ENCODE peak calls at places on chromosomes 16 and 17, in five cellular contexts. E is H9, B is GM23338, F is ascending aorta, D is transverse colon. Z is an unnamed sample. For H3K4me1, the result is how much of the 10 kb centered on the place peaks cover.

GRCh38 chr17:19238167-19238505 is 970 bp downstream of the EPN2 start:
- DNase-seq in E (peak), B (peak), F (no peak), D (peak), Z (peak)

GRCh38 chr16:1281517-1281916 is 25.6 kb downstream of the TPSD1 start:
- DNase-seq in B (no peak), E (no peak), D (no peak), F (no peak), Z (no peak)

GRCh38 chr16:55349867-55350266 is 25.9 kb downstream of the IRX6 start:
- DNase-seq in E (no peak), D (no peak), F (no peak), B (no peak), Z (no peak)

GRCh38 chr17:17868637-17869522 is 32.1 kb upstream of the SREBF1 start:
- DNase-seq in D (no peak), F (no peak), E (peak), B (peak), Z (no peak)

GRCh38 chr17:33469911-33470310 is 176.8 kb upstream of the ASIC2 start:
- DNase-seq in B (no peak), F (no peak), E (no peak), D (peak), Z (peak)

GRCh38 chr17:14107889-14108288 is 38.6 kb downstream of the COX10 start:
- DNase-seq in E (no peak), F (no peak), B (no peak), D (no peak), Z (no peak)

GRCh38 chr17:21425736-21426135 is 49.6 kb downstream of the KCNJ12 start:
- DNase-seq in D (no peak), E (peak), F (no peak), B (no peak), Z (no peak)

GRCh38 chr17:57553525-57553924 is 191.6 kb downstream of the CCDC182 start:
- DNase-seq in F (no peak), B (no peak), D (no peak), E (no peak), Z (no peak)

GRCh38 chr17:7593296-7593695 is 3.4 kb upstream of the SOX15 start:
- DNase-seq in B (no peak), D (no peak), E (no peak), F (no peak), Z (no peak)

GRCh38 chr16:4612474-4612931 is 2.2 kb downstream of the UBALD1 start:
- DNase-seq in E (peak), B (peak), F (no peak), D (no peak), Z (no peak)

GRCh38 chr17:83194189-83194565 is 114.8 kb downstream of the METRNL start:
- DNase-seq in E (no peak), F (peak), D (peak), B (no peak), Z (no peak)

GRCh38 chr17:78133179-78133951 is 2.8 kb downstream of the TMC8 start:
- DNase-seq in F (no peak), E (no peak), B (no peak), D (no peak), Z (no peak)

GRCh38 chr17:35731239-35731931 is at the start of gene RASL10B:
- DNase-seq in D (peak), F (no peak), E (peak), B (peak), Z (peak)

GRCh38 chr16:79625738-79626137 is 25.2 kb upstream of the MAF start:
- DNase-seq in F (no peak), E (no peak), D (no peak), B (no peak), Z (no peak)

GRCh38 chr16:14462811-14463210 is 167.2 kb downstream of the PARN start:
- DNase-seq in D (no peak), F (no peak), E (no peak), B (no peak), Z (no peak)

GRCh38 chr17:40515491-40516041 is 14.1 kb upstream of the TNS4 start:
- DNase-seq in B (no peak), E (no peak), D (no peak), F (no peak), Z (no peak)

GRCh38 chr16:2475413-2476344 is 752 bp downstream of the TBC1D24 start:
- DNase-seq in F (no peak), E (peak), D (peak), B (peak), Z (peak)

GRCh38 chr16:57266531-57267268 is 17.8 kb downstream of the PLLP start:
- DNase-seq in D (no peak), B (no peak), F (no peak), E (no peak), Z (peak)

GRCh38 chr17:80796430-80796861 is 195.2 kb upstream of the CHMP6 start:
- DNase-seq in D (peak), B (no peak), F (no peak), E (no peak), Z (no peak)

GRCh38 chr17:78991906-78992532 is 12.3 kb upstream of the LGALS3BP start:
- DNase-seq in F (no peak), D (peak), E (no peak), B (no peak), Z (no peak)

DNA sequence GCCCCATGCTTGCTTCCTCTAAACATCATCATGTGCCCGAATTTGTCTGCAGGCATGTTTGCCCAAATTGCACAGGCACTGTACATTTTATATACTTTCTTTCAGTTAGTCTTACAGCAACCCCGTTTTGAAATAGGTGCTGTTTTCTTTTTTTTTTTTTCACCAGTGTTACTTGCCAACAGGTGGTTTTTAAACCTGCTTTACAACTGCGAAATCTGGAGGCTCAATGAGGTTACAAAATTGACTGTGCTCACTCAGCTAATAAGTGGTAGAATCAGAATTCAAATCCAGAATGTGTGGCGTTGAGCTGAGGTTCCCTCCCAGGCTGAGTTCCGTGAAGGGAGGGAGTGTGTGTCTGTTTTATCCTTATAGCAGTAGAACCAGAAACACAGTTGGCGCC is 5.8 kb downstream of the PLA2G15 start:
- DNase-seq in E (no peak), D (no peak), B (no peak), F (no peak), Z (no peak)
- H3K4me1 ChIP-seq in E (under half), D (under half), B (under half), F (under half), Z (under half)

GRCh38 chr17:12022310-12022709 is 1.6 kb downstream of the MAP2K4 start:
- DNase-seq in F (no peak), B (no peak), D (no peak), E (no peak), Z (no peak)
- H3K4me1 ChIP-seq in F (under half), B (half or more), D (under half), E (under half), Z (half or more)

GRCh38 chr16:82629441-82630027 is 2.8 kb downstream of the CDH13 start:
- DNase-seq in E (no peak), D (no peak), B (peak), F (no peak), Z (no peak)
- H3K4me1 ChIP-seq in E (under half), D (under half), B (under half), F (under half), Z (under half)

GRCh38 chr16:15827709-15828343 is 29.0 kb downstream of the MYH11 start:
- DNase-seq in E (no peak), B (no peak), F (no peak), D (no peak), Z (no peak)

GRCh38 chr16:15832241-15832640 is 24.6 kb downstream of the MYH11 start:
- DNase-seq in F (no peak), E (no peak), B (no peak), D (no peak), Z (no peak)

GRCh38 chr16:15829460-15829859 is 27.4 kb downstream of the MYH11 start:
- DNase-seq in F (peak), B (peak), D (peak), E (peak), Z (peak)

GRCh38 chr16:15833551-15833950 is 23.3 kb downstream of the MYH11 start:
- DNase-seq in B (no peak), F (no peak), D (no peak), E (no peak), Z (no peak)

DNA sequence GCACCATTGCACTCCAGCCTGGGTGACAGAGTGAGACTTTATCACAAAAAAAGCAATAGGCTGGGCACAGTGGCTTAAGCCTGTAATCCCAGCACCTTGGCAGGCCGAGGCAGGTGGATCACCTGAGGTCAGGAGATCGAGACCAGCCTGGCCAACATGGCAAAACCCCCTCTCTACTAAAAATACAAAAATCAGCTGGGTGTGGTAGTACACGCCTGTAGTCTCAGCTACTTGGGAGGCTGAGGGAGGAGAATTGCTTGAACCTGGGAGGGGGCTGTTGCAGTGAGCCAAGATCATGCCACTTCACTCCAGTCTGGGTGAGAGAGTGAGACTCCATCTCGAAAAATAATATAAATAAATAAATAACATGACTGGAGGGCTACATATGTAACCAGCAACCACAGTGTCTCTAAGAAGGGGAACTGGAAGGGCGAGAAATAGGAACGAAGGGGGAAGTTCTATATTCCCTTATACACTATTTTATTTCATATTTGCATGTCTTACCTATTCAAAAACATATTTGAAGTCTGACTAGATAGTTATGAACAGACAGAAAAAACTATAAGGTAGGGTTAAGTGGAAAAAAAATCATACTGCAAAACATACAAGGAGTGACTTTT is 25.9 kb downstream of the MYH11 start:
- DNase-seq in D (no peak), F (no peak), E (no peak), B (no peak), Z (no peak)
- H3K4me1 ChIP-seq in D (half or more), F (half or more), E (under half), B (under half), Z (under half)

GRCh38 chr16:72989203-72989991 is 58.5 kb downstream of the ZFHX3 start:
- DNase-seq in B (no peak), D (no peak), F (no peak), E (no peak), Z (peak)
- H3K4me1 ChIP-seq in B (under half), D (under half), F (half or more), E (under half), Z (half or more)

GRCh38 chr17:55172612-55173011 is 92.1 kb upstream of the HLF start:
- DNase-seq in F (no peak), E (no peak), D (no peak), B (no peak), Z (no peak)
- H3K4me1 ChIP-seq in F (under half), E (under half), D (under half), B (under half), Z (under half)

GRCh38 chr16:8493885-8494487 is 96.3 kb downstream of the TMEM114 start:
- DNase-seq in F (no peak), B (peak), E (peak), D (no peak), Z (no peak)
- H3K4me1 ChIP-seq in F (under half), B (under half), E (under half), D (under half), Z (under half)

GRCh38 chr17:73519621-73520368 is 124.5 kb downstream of the SDK2 start:
- DNase-seq in E (no peak), B (no peak), F (no peak), D (no peak), Z (no peak)
- H3K4me1 ChIP-seq in E (under half), B (under half), F (under half), D (under half), Z (under half)

DNA sequence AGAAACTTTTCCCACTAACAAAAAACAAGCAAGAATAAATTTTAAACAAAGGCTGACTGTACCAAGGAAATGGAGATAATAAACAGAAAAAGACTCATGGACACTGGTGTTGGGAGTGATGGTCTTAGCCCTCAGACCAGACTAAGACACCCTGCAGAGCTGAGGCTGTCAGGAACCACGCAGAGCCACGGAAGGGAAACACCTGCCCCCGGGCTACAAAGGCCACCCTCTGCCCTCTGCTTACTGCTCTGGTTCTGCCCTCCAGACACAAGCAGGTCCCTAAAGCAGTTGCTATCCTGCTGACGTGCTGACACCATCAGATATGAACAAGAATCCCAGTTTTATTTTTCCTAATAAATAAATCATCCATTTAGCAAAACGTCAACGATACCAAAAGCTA is 80.0 kb downstream of the ANKRD11 start:
- DNase-seq in E (no peak), B (no peak), F (no peak), D (no peak), Z (no peak)
- H3K4me1 ChIP-seq in E (under half), B (half or more), F (half or more), D (half or more), Z (half or more)